ENCODE peak calls at places on chromosomes 4 and X, in five cellular contexts. Z is mucosa of descending colon, H is brain microvascular endothelial cell, W is astrocyte, O is esophagus squamous epithelium. P is an unnamed sample.
A peak's percentile ranks its signal among the peaks of the same experiment; 100 is the strongest.

GRCh38 chr4:168514249-168514852 is 17.5 kb downstream of the PALLD start:
- DNase-seq in Z (no peak), H (no peak), W (no peak), O (no peak), P (no peak)

GRCh38 chrX:31609130-31609529 is 537.3 kb upstream of the FTHL17 start:
- DNase-seq in Z (no peak), H (peak; percentile 90), W (peak; percentile 79), O (no peak), P (no peak)

GRCh38 chrX:123185714-123186113 is 1.6 kb downstream of the GRIA3 start:
- DNase-seq in Z (no peak), H (no peak), W (peak; percentile 33), O (no peak), P (no peak)

GRCh38 chr4:32700838-32701237 is 1980.7 kb downstream of the PCDH7 start:
- DNase-seq in Z (no peak), H (no peak), W (no peak), O (no peak), P (no peak)

GRCh38 chr4:39950861-39951481 is 26.7 kb downstream of the PDS5A start:
- DNase-seq in Z (no peak), H (no peak), W (no peak), O (no peak), P (peak; percentile 57)

GRCh38 chr4:89319756-89320155 is 12.2 kb upstream of the GPRIN3 start:
- DNase-seq in Z (no peak), H (no peak), W (peak; percentile 22), O (no peak), P (no peak)

GRCh38 chrX:22053486-22053885 is 21.4 kb downstream of the PHEX start:
- DNase-seq in Z (no peak), H (no peak), W (no peak), O (no peak), P (no peak)

GRCh38 chrX:154791951-154792350 is 13.3 kb downstream of the MPP1 start:
- DNase-seq in Z (no peak), H (no peak), W (no peak), O (no peak), P (no peak)

GRCh38 chr4:25085621-25086020 is 54.9 kb upstream of the LGI2 start:
- DNase-seq in Z (peak; percentile 64), H (no peak), W (no peak), O (no peak), P (no peak)

GRCh38 chr4:144656857-144657256 is 10.9 kb downstream of the HHIP start:
- DNase-seq in Z (no peak), H (no peak), W (no peak), O (no peak), P (no peak)

GRCh38 chrX:85084770-85085393 is 81.2 kb downstream of the APOOL start:
- DNase-seq in Z (no peak), H (peak; percentile 54), W (peak; percentile 10), O (no peak), P (no peak)

GRCh38 chr4:112318239-112319142 is 21.3 kb downstream of the ALPK1 start:
- DNase-seq in Z (no peak), H (no peak), W (no peak), O (no peak), P (no peak)

GRCh38 chr4:57023104-57023503 is 44.4 kb downstream of the POLR2B start:
- DNase-seq in Z (no peak), H (peak; percentile 92), W (peak; percentile 90), O (no peak), P (no peak)

GRCh38 chr4:102299708-102300107 is 45.6 kb downstream of the SLC39A8 start:
- DNase-seq in Z (peak; percentile 32), H (peak; percentile 54), W (peak; percentile 49), O (no peak), P (no peak)

GRCh38 chr4:98784947-98785693 is 126.7 kb upstream of the TSPAN5 start:
- DNase-seq in Z (no peak), H (no peak), W (no peak), O (no peak), P (no peak)

GRCh38 chr4:114597410-114598115 is 1.0 kb upstream of the UGT8 start:
- DNase-seq in Z (peak; percentile 40), H (no peak), W (no peak), O (no peak), P (no peak)

GRCh38 chrX:16666541-16666940 is 16.6 kb downstream of the S100G start:
- DNase-seq in Z (no peak), H (peak; percentile 66), W (peak; percentile 50), O (no peak), P (no peak)

GRCh38 chr4:16202598-16202997 is 23.7 kb downstream of the TAPT1 start:
- DNase-seq in Z (no peak), H (no peak), W (no peak), O (no peak), P (no peak)

GRCh38 chr4:128468485-128468989 is 180.9 kb upstream of the PGRMC2 start:
- DNase-seq in Z (no peak), H (peak; percentile 94), W (peak; percentile 94), O (no peak), P (no peak)

GRCh38 chr4:113695328-113696169 is 66.0 kb downstream of the CAMK2D start:
- DNase-seq in Z (no peak), H (peak; percentile 85), W (peak; percentile 72), O (no peak), P (no peak)

GRCh38 chrX:23503835-23504539 is 163.3 kb upstream of the PRDX4 start:
- DNase-seq in Z (peak; percentile 64), H (peak; percentile 76), W (peak; percentile 91), O (no peak), P (no peak)

GRCh38 chr4:6124386-6125102 is 75.8 kb downstream of the JAKMIP1 start:
- DNase-seq in Z (no peak), H (no peak), W (no peak), O (no peak), P (no peak)

GRCh38 chr4:150244600-150244999 is 166.4 kb downstream of the DCLK2 start:
- DNase-seq in Z (no peak), H (peak; percentile 83), W (peak; percentile 86), O (no peak), P (no peak)

GRCh38 chrX:6574762-6575161 is 39.8 kb upstream of the VCX3A start:
- DNase-seq in Z (no peak), H (no peak), W (no peak), O (no peak), P (no peak)
- TF ChIP-seq CTCF in Z (no peak), H (peak; percentile 40), W (no peak), O (no peak), P (no peak)

GRCh38 chr4:52588097-52588496 is 71.0 kb downstream of the USP46 start:
- DNase-seq in Z (peak; percentile 36), H (peak; percentile 44), W (no peak), O (no peak), P (no peak)
- TF ChIP-seq CTCF in Z (no peak), H (peak; percentile 76), W (peak; percentile 35), O (peak; percentile 31), P (peak; percentile 22)

GRCh38 chr4:31692407-31692940 is 972.3 kb downstream of the PCDH7 start:
- DNase-seq in Z (no peak), H (no peak), W (no peak), O (no peak), P (no peak)
- TF ChIP-seq CTCF in Z (no peak), H (peak; percentile 40), W (no peak), O (peak; percentile 12), P (peak; percentile 11)

GRCh38 chr4:10371121-10371520 is 86.1 kb downstream of the ZNF518B start:
- DNase-seq in Z (no peak), H (no peak), W (no peak), O (no peak), P (no peak)

GRCh38 chr4:10369517-10369916 is 87.7 kb downstream of the ZNF518B start:
- DNase-seq in Z (no peak), H (no peak), W (no peak), O (no peak), P (no peak)

GRCh38 chr4:10366628-10367027 is 90.6 kb downstream of the ZNF518B start:
- DNase-seq in Z (no peak), H (no peak), W (no peak), O (no peak), P (no peak)

DNA sequence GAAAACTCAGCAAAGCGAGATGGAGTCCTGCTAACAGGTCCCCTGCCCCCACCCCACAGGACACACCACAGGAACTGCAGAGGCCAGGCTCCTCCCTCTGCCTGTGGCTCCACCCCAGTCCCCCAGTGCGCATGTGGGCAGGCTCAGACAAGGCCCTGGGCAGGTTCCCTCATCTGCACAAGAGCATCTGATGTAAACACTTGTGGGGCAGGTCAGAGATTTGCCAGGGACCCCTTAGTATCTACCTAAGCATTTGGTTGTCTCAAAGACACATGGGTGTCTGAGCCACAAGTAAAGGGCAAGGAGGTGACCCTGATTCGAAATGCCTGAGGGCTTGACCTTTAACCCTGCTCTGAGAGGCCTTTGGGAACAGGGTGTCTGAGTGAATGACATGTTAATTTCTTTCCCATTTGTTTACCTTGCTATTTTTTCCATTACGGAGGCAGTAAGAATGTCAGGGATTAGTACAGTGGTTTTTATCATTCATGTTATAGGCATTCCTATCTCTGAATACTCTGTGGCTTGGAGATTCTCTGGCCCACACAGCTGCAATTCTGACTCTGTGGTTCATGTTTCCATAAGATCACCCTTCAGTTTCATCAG is 85.3 kb downstream of the ZNF518B start:
- DNase-seq in Z (no peak), H (peak; percentile 5), W (no peak), O (no peak), P (no peak)
- TF ChIP-seq CTCF in Z (no peak), H (no peak), W (no peak), O (no peak), P (no peak)